ENCODE peak calls at places on chromosomes 1 and 21, in five cellular contexts. R, K, J, G and C are unnamed samples.
A peak's percentile ranks its signal among the peaks of the same experiment; 100 is the strongest.

GRCh38 chr1:118993712-118994049 is 5.5 kb upstream of the TBX15 start:
- DNase-seq in R (no peak), K (no peak), J (no peak), G (no peak), C (no peak)

GRCh38 chr1:48547521-48547920 is 75.5 kb upstream of the SPATA6 start:
- DNase-seq in R (no peak), K (no peak), J (no peak), G (no peak), C (no peak)

GRCh38 chr1:58620259-58620658 is 43.2 kb upstream of the TACSTD2 start:
- DNase-seq in R (no peak), K (no peak), J (no peak), G (no peak), C (no peak)

GRCh38 chr1:156627313-156627880 is 8.2 kb downstream of the HAPLN2 start:
- DNase-seq in R (peak; percentile 46), K (peak; percentile 47), J (peak; percentile 55), G (peak; percentile 63), C (peak; percentile 68)

GRCh38 chr1:186426118-186426517 is 34.8 kb downstream of the PDC start:
- DNase-seq in R (no peak), K (no peak), J (no peak), G (no peak), C (no peak)

GRCh38 chr1:166952002-166952746 is 23.2 kb downstream of the ILDR2 start:
- DNase-seq in R (no peak), K (no peak), J (no peak), G (peak; percentile 8), C (no peak)

GRCh38 chr1:81231729-81232038 is 569.0 kb upstream of the ADGRL2 start:
- DNase-seq in R (no peak), K (no peak), J (no peak), G (no peak), C (no peak)

GRCh38 chr1:9136925-9137324 is 8.0 kb upstream of the GPR157 start:
- DNase-seq in R (no peak), K (no peak), J (no peak), G (no peak), C (no peak)

GRCh38 chr1:180248731-180249681 is 18.9 kb downstream of the LHX4 start:
- DNase-seq in R (peak; percentile 57), K (no peak), J (no peak), G (no peak), C (no peak)

GRCh38 chr1:195591917-195592672 is 1016.1 kb downstream of the KCNT2 start:
- DNase-seq in R (no peak), K (no peak), J (no peak), G (no peak), C (no peak)

GRCh38 chr1:112317556-112317955 is 78.5 kb upstream of the CTTNBP2NL start:
- DNase-seq in R (no peak), K (no peak), J (no peak), G (no peak), C (no peak)

GRCh38 chr1:201553496-201554166 is 14.7 kb downstream of the NAV1 start:
- DNase-seq in R (no peak), K (no peak), J (no peak), G (no peak), C (no peak)

GRCh38 chr1:67191668-67192520 is 25.6 kb downstream of the IL23R start:
- DNase-seq in R (peak; percentile 32), K (no peak), J (no peak), G (no peak), C (no peak)

GRCh38 chr21:41705546-41706262 is 61.1 kb downstream of the RIPK4 start:
- DNase-seq in R (no peak), K (no peak), J (no peak), G (no peak), C (no peak)

GRCh38 chr1:59730759-59731478 is 83.8 kb upstream of the HOOK1 start:
- DNase-seq in R (peak; percentile 47), K (no peak), J (no peak), G (no peak), C (no peak)

GRCh38 chr21:45177039-45177438 is 102.7 kb downstream of the ADARB1 start:
- DNase-seq in R (no peak), K (no peak), J (no peak), G (no peak), C (no peak)

GRCh38 chr1:43009274-43009673 is 50.6 kb upstream of the SLC2A1 start:
- DNase-seq in R (no peak), K (no peak), J (no peak), G (no peak), C (no peak)

GRCh38 chr1:213988639-213989070 is 882 bp downstream of the PROX1 start:
- DNase-seq in R (no peak), K (no peak), J (peak; percentile 29), G (no peak), C (no peak)

GRCh38 chr1:227299688-227300087 is 18.6 kb downstream of the CDC42BPA start:
- DNase-seq in R (no peak), K (no peak), J (no peak), G (no peak), C (no peak)

GRCh38 chr1:64203420-64203819 is at the start of gene UBE2U:
- DNase-seq in R (peak; percentile 18), K (no peak), J (no peak), G (no peak), C (no peak)

GRCh38 chr1:201375169-201375568 is 2.3 kb downstream of the TNNT2 start:
- DNase-seq in R (no peak), K (no peak), J (no peak), G (no peak), C (no peak)

GRCh38 chr1:71473331-71473730 is 392.5 kb upstream of the ZRANB2 start:
- DNase-seq in R (no peak), K (no peak), J (no peak), G (no peak), C (no peak)

GRCh38 chr1:163985700-163986099 is 573.3 kb upstream of the PBX1 start:
- DNase-seq in R (no peak), K (no peak), J (no peak), G (no peak), C (no peak)

GRCh38 chr21:32496536-32496935 is 84.0 kb downstream of the EVA1C start:
- DNase-seq in R (peak; percentile 8), K (no peak), J (no peak), G (no peak), C (no peak)

GRCh38 chr21:32494946-32495703 is 82.6 kb downstream of the EVA1C start:
- DNase-seq in R (peak; percentile 25), K (no peak), J (no peak), G (no peak), C (no peak)

GRCh38 chr21:32499249-32500055 is 85.9 kb downstream of the TCP10L start:
- DNase-seq in R (no peak), K (no peak), J (no peak), G (no peak), C (no peak)
- TF ChIP-seq CTCF in R (no peak), K (no peak), J (no peak), G (no peak), C (no peak)

GRCh38 chr1:65955071-65955470 is 162.4 kb downstream of the PDE4B start:
- DNase-seq in R (no peak), K (no peak), J (no peak), G (no peak), C (no peak)

GRCh38 chr1:65959896-65960295 is 167.2 kb downstream of the PDE4B start:
- DNase-seq in R (no peak), K (no peak), J (no peak), G (no peak), C (no peak)

GRCh38 chr1:65963161-65963888 is 170.6 kb downstream of the PDE4B start:
- DNase-seq in R (no peak), K (no peak), J (no peak), G (no peak), C (no peak)

GRCh38 chr1:65955503-65955902 is 162.8 kb downstream of the PDE4B start:
- DNase-seq in R (no peak), K (no peak), J (no peak), G (no peak), C (no peak)

DNA sequence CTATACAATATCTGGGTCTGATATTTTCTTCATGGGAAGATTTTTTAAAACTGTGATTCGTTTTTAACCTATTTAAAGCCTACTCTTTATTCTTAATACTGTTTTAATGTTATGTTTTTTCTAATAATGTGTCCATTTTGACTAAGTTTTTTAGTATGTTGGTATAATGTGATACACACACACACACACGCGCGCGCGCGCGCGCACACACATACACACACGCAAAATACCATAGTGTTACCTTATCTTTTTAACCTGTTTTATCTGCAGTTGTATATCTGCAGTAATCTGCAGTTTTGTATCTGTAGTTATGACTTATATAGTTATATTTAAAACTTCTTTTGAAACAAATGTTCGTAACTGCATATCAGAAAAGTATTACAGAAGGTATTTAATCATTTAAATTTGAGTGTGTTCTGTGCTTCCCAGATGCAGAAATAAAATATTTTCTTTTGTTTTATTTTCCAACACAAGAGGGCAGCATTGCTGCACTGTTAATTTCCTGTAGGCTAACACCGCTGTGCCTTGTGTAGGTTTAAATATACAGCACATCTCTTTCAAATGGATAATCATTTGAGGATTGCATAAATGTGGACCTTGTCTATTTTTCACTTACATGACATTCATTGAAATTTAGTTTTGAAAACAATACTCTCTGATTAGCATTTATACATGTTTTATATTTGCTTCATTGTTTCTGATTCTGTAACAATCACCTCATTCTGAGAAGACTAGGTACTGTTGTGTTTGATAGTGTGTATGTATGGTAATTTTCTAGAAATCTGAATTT is 166.1 kb downstream of the PDE4B start:
- DNase-seq in R (peak; percentile 47), K (no peak), J (peak; percentile 33), G (peak; percentile 53), C (peak; percentile 33)
- TF ChIP-seq CTCF in R (peak; percentile 75), K (peak; percentile 90), J (peak; percentile 40), G (peak; percentile 41), C (peak; percentile 91)

DNA sequence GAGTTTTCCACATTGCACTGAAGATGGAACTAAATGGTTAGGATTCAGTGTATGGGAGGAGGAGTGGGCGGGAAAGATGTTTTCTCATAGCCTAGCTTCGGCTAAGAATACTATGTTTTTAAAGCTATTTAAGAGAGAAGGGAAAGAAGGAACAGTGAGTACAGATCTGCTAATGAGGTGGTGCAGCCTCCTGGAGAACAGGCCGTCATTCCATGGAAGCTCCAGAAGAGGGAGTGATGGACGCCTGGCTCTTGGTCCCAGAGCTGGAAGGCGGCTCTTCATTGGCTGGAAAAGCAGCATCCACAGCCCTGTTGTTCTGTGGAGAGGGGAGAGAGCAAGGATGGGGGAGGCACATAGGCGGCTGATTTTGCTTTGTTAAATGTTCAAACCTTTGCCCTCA is 6.9 kb downstream of the CAMK1G start:
- DNase-seq in R (peak; percentile 29), K (no peak), J (no peak), G (no peak), C (peak; percentile 47)
- TF ChIP-seq CTCF in R (peak; percentile 11), K (no peak), J (no peak), G (no peak), C (no peak)

DNA sequence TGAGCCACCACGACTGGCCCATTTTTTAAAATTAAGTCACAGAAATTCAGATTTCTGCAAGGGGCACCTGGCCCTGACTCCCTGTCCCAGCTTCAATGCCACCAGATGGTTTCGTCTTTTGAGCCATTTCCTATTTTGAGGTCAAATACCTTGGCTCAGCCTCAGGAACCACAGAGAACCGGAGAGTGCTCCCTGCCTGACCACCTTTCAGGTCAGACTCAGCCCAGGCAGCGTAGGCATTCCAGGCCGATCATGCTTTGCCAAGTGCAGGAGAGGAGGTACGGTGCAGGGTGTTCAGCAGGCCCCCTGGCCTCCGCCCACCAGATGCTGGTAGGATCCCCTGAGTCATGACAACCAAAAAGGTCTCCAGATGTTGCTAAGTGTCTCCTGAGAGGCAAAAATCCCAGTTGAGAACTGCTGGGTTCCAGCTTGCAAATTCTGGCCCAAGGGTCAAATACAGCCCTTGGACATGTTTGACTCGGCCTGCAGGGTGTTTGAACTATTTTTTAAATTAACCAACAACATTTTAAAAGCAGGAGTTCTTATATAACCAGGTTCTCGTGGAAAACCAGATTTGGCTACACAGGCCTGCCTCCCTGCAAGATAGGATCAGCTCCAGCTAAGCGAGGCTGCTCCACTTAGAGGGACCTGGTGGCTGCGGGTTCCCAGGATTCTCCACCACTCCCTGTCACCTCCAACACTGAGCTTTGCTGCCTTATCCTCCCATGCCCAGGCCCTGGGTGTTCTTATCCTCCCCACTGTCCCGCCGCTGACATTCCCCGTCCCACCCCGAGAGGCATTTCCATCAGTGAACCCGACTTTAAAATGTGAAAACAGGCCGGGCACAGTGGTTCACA is 61.9 kb upstream of the TARDBP start:
- DNase-seq in R (no peak), K (no peak), J (no peak), G (no peak), C (no peak)
- TF ChIP-seq CTCF in R (no peak), K (no peak), J (no peak), G (no peak), C (no peak)